ENCODE peak calls at places on chromosomes 3 and 15, in seven cellular contexts. F is fibroblast of pulmonary artery, M is astrocyte, L is foreskin fibroblast, E is fibroblast of mammary gland, D is endodermal cell, O is K562. S is an unnamed sample.

GRCh38 chr15:95284933-95285401 is 1045.5 kb upstream of the NR2F2 start:
- DNase-seq in F (peak), M (peak), L (no peak), E (peak), D (peak), O (no peak), S (peak)

GRCh38 chr3:187957209-187957981 is 196.6 kb upstream of the LPP start:
- DNase-seq in F (no peak), M (peak), L (no peak), E (no peak), D (no peak), O (no peak), S (no peak)

GRCh38 chr15:100759698-100760356 is 119.8 kb upstream of the ALDH1A3 start:
- DNase-seq in F (peak), M (peak), L (peak), E (peak), D (peak), O (no peak), S (no peak)

GRCh38 chr3:182596673-182597410 is 196.5 kb upstream of the ATP11B start:
- DNase-seq in F (no peak), M (no peak), L (no peak), E (no peak), D (no peak), O (no peak), S (no peak)

GRCh38 chr3:183085634-183086390 is 13.5 kb downstream of the MCCC1 start:
- DNase-seq in F (peak), M (peak), L (no peak), E (peak), D (peak), O (peak), S (peak)

GRCh38 chr3:59473580-59473979 is 423.8 kb upstream of the CFAP20DC start:
- DNase-seq in F (no peak), M (no peak), L (no peak), E (no peak), D (no peak), O (no peak), S (no peak)

GRCh38 chr15:83312046-83312445 is 27.6 kb upstream of the BNC1 start:
- DNase-seq in F (no peak), M (no peak), L (no peak), E (no peak), D (no peak), O (no peak), S (no peak)

GRCh38 chr3:168878655-168879054 is 782.9 kb upstream of the GOLIM4 start:
- DNase-seq in F (peak), M (peak), L (peak), E (peak), D (no peak), O (no peak), S (no peak)

GRCh38 chr3:154745122-154745521 is 315.1 kb upstream of the GPR149 start:
- DNase-seq in F (no peak), M (no peak), L (no peak), E (no peak), D (no peak), O (no peak), S (no peak)

GRCh38 chr3:102114264-102114979 is 265.1 kb downstream of the NFKBIZ start:
- DNase-seq in F (no peak), M (no peak), L (no peak), E (no peak), D (no peak), O (no peak), S (no peak)

GRCh38 chr15:71725215-71725955 is 85.0 kb upstream of the NR2E3 start:
- DNase-seq in F (peak), M (no peak), L (peak), E (peak), D (peak), O (no peak), S (no peak)

GRCh38 chr15:64379216-64379960 is 1.9 kb downstream of the PCLAF start:
- DNase-seq in F (no peak), M (no peak), L (peak), E (no peak), D (no peak), O (no peak), S (no peak)

GRCh38 chr3:118842147-118842863 is 192.3 kb downstream of the IGSF11 start:
- DNase-seq in F (no peak), M (no peak), L (no peak), E (peak), D (no peak), O (no peak), S (no peak)

GRCh38 chr3:100042144-100042543 is 72.2 kb downstream of the FILIP1L start:
- DNase-seq in F (peak), M (peak), L (peak), E (peak), D (no peak), O (no peak), S (no peak)

GRCh38 chr3:37115451-37115850 is 58.9 kb downstream of the LRRFIP2 start:
- DNase-seq in F (peak), M (peak), L (peak), E (peak), D (no peak), O (no peak), S (no peak)
- TF ChIP-seq CTCF in F (no peak), M (no peak), L (no peak), E (no peak), D (no peak), O (no peak), S (no peak)

GRCh38 chr3:52036829-52037228 is 19.5 kb downstream of the DUSP7 start:
- DNase-seq in F (no peak), M (no peak), L (no peak), E (no peak), D (peak), O (no peak), S (no peak)
- TF ChIP-seq CTCF in F (no peak), M (no peak), L (no peak), E (no peak), D (peak), O (no peak), S (no peak)

DNA sequence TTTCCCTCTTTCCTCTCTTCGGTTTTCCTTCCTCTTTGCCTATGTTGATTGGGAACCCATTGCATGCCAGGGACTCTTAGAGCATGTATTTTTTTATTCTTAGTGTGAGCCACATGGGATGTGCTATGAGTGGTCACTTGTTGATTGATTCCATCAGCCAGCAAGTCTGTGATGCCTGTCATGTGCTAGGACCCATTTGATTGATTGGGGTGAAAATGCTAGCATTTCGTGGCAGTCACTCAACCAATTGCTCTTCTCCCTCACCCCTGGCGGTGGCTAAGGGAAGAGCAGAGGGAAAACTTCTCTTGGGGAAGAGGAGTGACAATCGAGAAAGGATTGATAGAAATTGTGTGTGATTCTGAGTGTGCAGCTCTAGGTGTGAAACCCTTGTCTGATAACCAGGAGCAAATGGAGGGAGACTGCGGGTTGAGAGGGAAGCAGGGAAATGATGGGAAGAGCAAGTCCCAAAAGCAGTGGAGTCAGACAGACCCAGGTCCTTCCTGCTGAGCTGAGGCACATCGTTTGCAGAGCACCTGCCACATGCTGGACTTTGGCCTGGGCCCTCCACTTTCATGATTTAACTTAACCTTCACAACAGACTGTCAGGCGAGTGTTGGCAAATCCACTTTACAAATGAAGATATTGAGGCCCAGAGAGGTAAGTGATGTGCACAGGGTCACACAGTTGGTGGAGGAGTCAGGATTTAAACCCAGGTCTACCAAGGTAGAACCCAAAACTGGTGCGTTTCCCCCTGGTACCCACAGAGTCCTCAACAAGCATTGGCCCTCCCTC is 40.0 kb downstream of the SLC6A11 start:
- DNase-seq in F (no peak), M (no peak), L (no peak), E (no peak), D (peak), O (peak), S (peak)
- TF ChIP-seq CTCF in F (peak), M (peak), L (peak), E (peak), D (peak), O (peak), S (peak)

DNA sequence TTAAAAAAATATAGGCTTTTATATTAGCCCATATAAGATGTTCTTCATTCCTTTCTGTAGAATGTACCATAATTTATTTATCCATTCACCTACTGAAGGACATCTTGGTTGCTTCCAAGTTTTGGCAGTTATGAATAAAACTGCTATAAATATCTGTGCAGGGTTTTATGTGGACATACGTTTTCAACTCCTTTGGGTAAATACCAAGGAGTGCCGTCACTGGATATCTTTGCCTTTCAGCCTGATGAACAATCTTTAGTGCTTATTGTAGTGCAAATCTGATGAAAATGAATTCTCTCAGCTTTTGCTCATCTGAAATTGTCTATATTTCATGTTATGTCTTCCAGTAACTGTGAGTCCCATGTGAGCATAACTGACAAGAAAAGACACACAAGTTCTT is 26.6 kb upstream of the BLM start:
- DNase-seq in F (no peak), M (no peak), L (no peak), E (no peak), D (no peak), O (no peak), S (no peak)
- TF ChIP-seq CTCF in F (no peak), M (no peak), L (no peak), E (no peak), D (no peak), O (no peak), S (no peak)

DNA sequence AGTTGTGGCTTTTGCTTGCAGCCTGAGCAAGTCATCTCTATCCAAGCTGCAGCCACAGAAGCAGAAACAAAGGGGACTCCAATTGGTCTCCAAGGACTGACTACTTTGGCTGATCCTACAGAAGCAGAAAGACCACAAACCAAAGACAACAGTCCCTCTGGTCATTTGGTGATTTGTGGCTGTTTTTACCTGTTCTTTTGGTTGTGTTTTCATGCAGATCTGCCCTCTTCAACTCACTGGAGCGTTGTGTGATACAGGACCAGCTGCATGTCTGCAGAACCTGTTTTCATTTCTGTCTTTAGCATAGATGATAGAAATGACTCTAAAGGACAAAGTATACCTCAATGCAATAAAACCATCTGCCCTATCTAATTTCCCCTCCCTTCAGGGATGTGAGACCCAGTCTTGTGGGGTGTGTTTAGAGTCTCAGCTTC is 48.8 kb upstream of the SLC7A14 start:
- DNase-seq in F (no peak), M (no peak), L (no peak), E (no peak), D (no peak), O (no peak), S (no peak)
- TF ChIP-seq CTCF in F (no peak), M (no peak), L (no peak), E (no peak), D (no peak), O (no peak), S (no peak)

DNA sequence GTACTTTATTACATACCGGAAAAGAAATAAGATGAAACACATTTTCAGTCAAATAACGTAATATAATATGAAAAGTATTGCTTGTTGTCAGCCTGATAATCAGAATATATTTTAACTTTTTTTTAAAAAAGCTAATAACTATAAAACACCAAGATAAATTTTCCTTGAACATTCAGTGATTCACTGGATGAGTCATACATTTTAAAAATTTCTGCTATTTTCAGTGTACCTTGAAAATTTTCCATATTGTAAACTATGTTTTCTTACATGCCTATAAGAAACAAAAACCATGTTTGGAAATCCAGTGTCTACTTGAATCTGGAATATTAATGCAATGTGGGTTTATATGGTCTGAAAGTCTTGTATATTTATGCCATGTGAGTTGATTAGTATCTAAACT is 36.3 kb upstream of the MEIS2 start:
- DNase-seq in F (peak), M (no peak), L (no peak), E (peak), D (no peak), O (no peak), S (no peak)
- TF ChIP-seq CTCF in F (no peak), M (no peak), L (no peak), E (no peak), D (no peak), O (no peak), S (no peak)

GRCh38 chr3:77203876-77204275 is 164.0 kb downstream of the ROBO2 start:
- DNase-seq in F (no peak), M (no peak), L (no peak), E (no peak), D (no peak), O (no peak), S (no peak)
- TF ChIP-seq CTCF in F (no peak), M (no peak), L (no peak), E (no peak), D (no peak), O (no peak), S (no peak)

GRCh38 chr3:128714887-128715496 is 11.0 kb upstream of the RAB7A start:
- DNase-seq in F (no peak), M (no peak), L (no peak), E (no peak), D (no peak), O (no peak), S (no peak)
- TF ChIP-seq CTCF in F (no peak), M (no peak), L (no peak), E (no peak), D (no peak), O (no peak), S (no peak)